ENCODE peak calls at places on chromosome 5, in nine cellular contexts. W is HCT116, N is stomach, Y is esophagus squamous epithelium, B is lung, D is tibial nerve, Z is A549, E is choroid plexus epithelial cell, J is cardiac muscle cell. F is an unnamed sample.
A peak's percentile ranks its signal among the peaks of the same experiment; 100 is the strongest.

GRCh38 chr5:174612686-174613085 is 111.7 kb upstream of the MSX2 start:
- DNase-seq in W (no peak), Y (no peak), N (no peak), D (no peak), J (no peak), B (no peak), E (no peak), Z (peak; percentile 66), F (no peak)

GRCh38 chr5:147369742-147370374 is 135.0 kb downstream of the STK32A start:
- DNase-seq in Y (no peak), B (no peak), E (peak; percentile 47), N (no peak), Z (peak; percentile 20), J (peak; percentile 33), D (no peak), W (peak; percentile 21), F (no peak)

GRCh38 chr5:124747770-124748686 is 1.6 kb upstream of the ZNF608 start:
- DNase-seq in E (peak; percentile 51), J (peak; percentile 53), B (no peak), Z (peak; percentile 4), Y (no peak), D (no peak), N (no peak), W (no peak), F (no peak)

GRCh38 chr5:33153891-33154290 is 286.9 kb upstream of the TARS1 start:
- DNase-seq in D (no peak), Z (no peak), B (no peak), W (no peak), E (no peak), J (no peak), N (no peak), Y (no peak), F (no peak)

GRCh38 chr5:151675225-151675955 is 11.3 kb downstream of the SPARC start:
- DNase-seq in B (no peak), N (no peak), D (no peak), Y (no peak), W (no peak), Z (no peak), E (peak; percentile 84), J (peak; percentile 75), F (no peak)

GRCh38 chr5:107554776-107555424 is 115.8 kb downstream of the EFNA5 start:
- DNase-seq in J (no peak), Y (no peak), D (no peak), W (no peak), E (no peak), N (no peak), B (no peak), Z (no peak), F (no peak)

GRCh38 chr5:170262061-170262764 is 29.4 kb downstream of the C5orf58 start:
- DNase-seq in D (no peak), B (no peak), Y (no peak), W (no peak), J (no peak), Z (no peak), E (no peak), N (no peak), F (no peak)

GRCh38 chr5:80198399-80198798 is 57.4 kb downstream of the SERINC5 start:
- DNase-seq in N (no peak), E (no peak), Y (no peak), J (peak; percentile 58), Z (no peak), D (peak; percentile 52), B (no peak), W (no peak), F (no peak)

GRCh38 chr5:38892363-38892762 is 46.6 kb downstream of the OSMR start:
- DNase-seq in Z (no peak), B (no peak), W (no peak), J (no peak), N (no peak), D (no peak), E (no peak), Y (no peak), F (no peak)

GRCh38 chr5:180649297-180650039 is at the start of gene FLT4:
- DNase-seq in D (no peak), W (no peak), J (no peak), N (no peak), Z (no peak), E (no peak), B (no peak), Y (no peak), F (no peak)

GRCh38 chr5:157444224-157444623 is 15.8 kb upstream of the NIPAL4 start:
- DNase-seq in J (no peak), Y (no peak), B (no peak), N (no peak), Z (no peak), W (no peak), E (no peak), D (no peak), F (no peak)

GRCh38 chr5:106121972-106122605 is 1548.6 kb downstream of the EFNA5 start:
- DNase-seq in W (peak; percentile 8), N (peak; percentile 31), Z (peak; percentile 26), B (no peak), J (peak; percentile 48), D (no peak), E (peak; percentile 36), Y (no peak), F (no peak)

GRCh38 chr5:163503106-163504090 is 2.0 kb upstream of the MAT2B start:
- DNase-seq in E (peak; percentile 82), D (no peak), N (peak; percentile 57), W (peak; percentile 69), Z (peak; percentile 76), J (peak; percentile 86), Y (no peak), B (peak; percentile 68), F (no peak)

GRCh38 chr5:4579679-4580078 is 560.5 kb upstream of the ADAMTS16 start:
- DNase-seq in N (no peak), D (no peak), Y (no peak), W (no peak), Z (no peak), J (no peak), E (no peak), B (no peak), F (no peak)
- TF ChIP-seq CTCF in N (no peak), D (no peak), Y (no peak), W (no peak), Z (no peak), J (no peak), E (no peak), B (no peak), F (no peak)

GRCh38 chr5:26009742-26010141 is 1028.6 kb downstream of the CDH9 start:
- DNase-seq in Z (peak; percentile 65), E (no peak), J (no peak), B (no peak), D (no peak), Y (no peak), W (no peak), N (no peak), F (no peak)
- TF ChIP-seq CTCF in Z (peak; percentile 35), E (no peak), J (no peak), B (no peak), D (no peak), Y (no peak), W (no peak), N (no peak), F (no peak)

DNA sequence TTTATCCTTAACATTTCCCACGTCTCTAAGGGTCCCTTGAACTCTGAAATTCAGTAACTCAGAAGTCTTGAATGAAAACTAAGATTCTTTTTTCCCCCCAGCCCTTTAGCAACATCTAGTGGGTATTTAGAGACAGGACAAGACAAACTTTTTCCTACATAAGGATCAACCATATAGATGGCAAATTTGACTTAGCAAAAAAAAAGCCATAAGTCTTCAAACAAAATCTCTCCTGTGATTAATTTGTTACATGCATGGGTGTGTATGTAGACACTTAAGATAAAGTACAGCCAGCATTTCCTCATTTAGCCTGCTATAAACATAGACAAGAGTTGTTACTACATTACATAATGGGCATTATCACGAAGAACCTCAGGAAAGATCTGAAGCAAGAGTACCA is 29.1 kb upstream of the ANKRD31 start:
- DNase-seq in E (peak; percentile 81), Y (no peak), Z (peak; percentile 50), D (no peak), N (no peak), W (peak; percentile 37), B (no peak), J (peak; percentile 55), F (no peak)
- TF ChIP-seq CTCF in E (peak; percentile 71), Y (peak; percentile 43), Z (peak; percentile 70), D (peak; percentile 18), N (peak; percentile 47), W (peak; percentile 71), B (no peak), J (peak; percentile 55), F (peak; percentile 40)

GRCh38 chr5:5726401-5726800 is 303.9 kb downstream of the ICE1 start:
- DNase-seq in D (no peak), N (no peak), B (no peak), W (no peak), Z (no peak), J (no peak), Y (no peak), E (no peak), F (no peak)
- TF ChIP-seq CTCF in D (no peak), N (no peak), B (no peak), W (no peak), Z (no peak), J (no peak), Y (no peak), E (no peak), F (no peak)

DNA sequence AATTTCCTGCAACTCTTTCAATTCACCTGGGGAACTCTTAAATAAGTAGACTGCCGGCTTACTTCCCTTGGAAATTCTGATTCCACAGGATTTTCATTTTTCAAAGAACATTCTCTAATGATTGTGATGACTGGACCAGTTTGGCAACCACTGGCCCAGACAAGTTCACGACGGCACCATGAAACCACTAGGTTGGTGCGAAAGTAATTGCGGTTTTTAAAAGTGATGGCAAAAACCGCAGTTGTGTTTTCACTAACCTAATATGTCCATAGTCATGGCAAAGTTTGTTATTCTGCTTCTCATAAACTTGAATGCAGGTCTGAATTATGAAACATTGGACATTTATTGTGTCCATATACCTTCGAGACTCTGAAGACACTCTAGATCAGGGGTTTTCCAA is 317.2 kb downstream of the IRX1 start:
- DNase-seq in B (no peak), D (no peak), J (no peak), N (no peak), E (no peak), Z (no peak), W (no peak), Y (no peak), F (no peak)
- TF ChIP-seq CTCF in B (no peak), D (no peak), J (no peak), N (no peak), E (no peak), Z (no peak), W (no peak), Y (no peak), F (no peak)